ENCODE peak calls at places on chromosomes 4 and X, in four cellular contexts. A is GM12878, N is HEK293T, S is K562. L is an unnamed sample.
A peak's percentile ranks its signal among the peaks of the same experiment; 100 is the strongest.

GRCh38 chr4:30600246-30600645 is 119.9 kb upstream of the PCDH7 start:
- DNase-seq in A (no peak), N (no peak), S (no peak), L (no peak)

GRCh38 chrX:445727-446126 is 59.0 kb upstream of the PPP2R3B start:
- DNase-seq in A (no peak), N (no peak), S (no peak), L (no peak)

GRCh38 chr4:183348706-183349659 is 26.8 kb upstream of the CLDN24 start:
- DNase-seq in A (no peak), N (no peak), S (peak; percentile 69), L (no peak)

GRCh38 chr4:101888472-101888871 is 97.9 kb downstream of the BANK1 start:
- DNase-seq in A (no peak), N (no peak), S (no peak), L (no peak)

GRCh38 chr4:102606846-102607440 is 105.8 kb downstream of the NFKB1 start:
- DNase-seq in A (no peak), N (no peak), S (no peak), L (no peak)

GRCh38 chr4:39319678-39320077 is 46.5 kb downstream of the RFC1 start:
- DNase-seq in A (no peak), N (no peak), S (no peak), L (peak; percentile 4)

GRCh38 chrX:17923546-17923945 is 62.4 kb upstream of the RAI2 start:
- DNase-seq in A (no peak), N (peak; percentile 13), S (peak; percentile 40), L (peak; percentile 23)

GRCh38 chr4:48103483-48104139 is 30.4 kb downstream of the TXK start:
- DNase-seq in A (no peak), N (no peak), S (no peak), L (no peak)

GRCh38 chrX:150763810-150764209 is 70.6 kb downstream of the MTMR1 start:
- DNase-seq in A (no peak), N (no peak), S (no peak), L (no peak)

GRCh38 chrX:139559383-139560042 is 29.0 kb downstream of the F9 start:
- DNase-seq in A (peak; percentile 30), N (peak; percentile 42), S (peak; percentile 6), L (peak; percentile 20)

GRCh38 chr4:78244691-78245485 is 187.8 kb downstream of the FRAS1 start:
- DNase-seq in A (no peak), N (no peak), S (no peak), L (no peak)

GRCh38 chr4:65416875-65417274 is 253.4 kb downstream of the EPHA5 start:
- DNase-seq in A (no peak), N (peak; percentile 3), S (no peak), L (no peak)

GRCh38 chr4:61182915-61183314 is 17.2 kb upstream of the ADGRL3 start:
- DNase-seq in A (no peak), N (no peak), S (no peak), L (no peak)

GRCh38 chr4:123340381-123340701 is 56.3 kb upstream of the SPRY1 start:
- DNase-seq in A (no peak), N (no peak), S (no peak), L (no peak)

GRCh38 chrX:13778916-13779315 is 38.0 kb downstream of the GPM6B start:
- DNase-seq in A (no peak), N (no peak), S (no peak), L (no peak)

GRCh38 chr4:47562297-47562696 is 77.2 kb downstream of the ATP10D start:
- DNase-seq in A (no peak), N (no peak), S (no peak), L (no peak)

GRCh38 chr4:159856451-159856850 is 753.6 kb downstream of the RAPGEF2 start:
- DNase-seq in A (no peak), N (no peak), S (no peak), L (no peak)

GRCh38 chr4:107896158-107896645 is 35.1 kb upstream of the CYP2U1 start:
- DNase-seq in A (no peak), N (no peak), S (no peak), L (no peak)

GRCh38 chrX:129719268-129719667 is 19.5 kb upstream of the XPNPEP2 start:
- DNase-seq in A (no peak), N (no peak), S (no peak), L (no peak)

GRCh38 chr4:123397276-123398150 is 918 bp downstream of the SPRY1 start:
- DNase-seq in A (no peak), N (peak; percentile 55), S (no peak), L (peak; percentile 65)

GRCh38 chr4:130359537-130359936 is 1263.6 kb downstream of the C4orf33 start:
- DNase-seq in A (no peak), N (no peak), S (no peak), L (peak; percentile 16)

GRCh38 chr4:169677150-169677732 is 56.9 kb downstream of the CLCN3 start:
- DNase-seq in A (no peak), N (no peak), S (no peak), L (no peak)

GRCh38 chr4:165927366-165927765 is 54.3 kb downstream of the TLL1 start:
- DNase-seq in A (no peak), N (no peak), S (no peak), L (no peak)

GRCh38 chr4:118329849-118330248 is 23.0 kb downstream of the PRSS12 start:
- DNase-seq in A (no peak), N (no peak), S (no peak), L (no peak)

GRCh38 chrX:102976793-102977495 is 39.9 kb downstream of the RAB40AL start:
- DNase-seq in A (no peak), N (no peak), S (no peak), L (no peak)

GRCh38 chr4:142549726-142550463 is 296.2 kb downstream of the INPP4B start:
- DNase-seq in A (no peak), N (no peak), S (no peak), L (no peak)

GRCh38 chrX:87049567-87049966 is 468.0 kb upstream of the KLHL4 start:
- DNase-seq in A (no peak), N (no peak), S (no peak), L (no peak)

GRCh38 chrX:134377537-134377936 is 82.4 kb upstream of the HPRT1 start:
- DNase-seq in A (no peak), N (no peak), S (no peak), L (peak; percentile 37)

GRCh38 chr4:114043116-114043515 is 63.7 kb upstream of the ARSJ start:
- DNase-seq in A (no peak), N (no peak), S (no peak), L (no peak)

DNA sequence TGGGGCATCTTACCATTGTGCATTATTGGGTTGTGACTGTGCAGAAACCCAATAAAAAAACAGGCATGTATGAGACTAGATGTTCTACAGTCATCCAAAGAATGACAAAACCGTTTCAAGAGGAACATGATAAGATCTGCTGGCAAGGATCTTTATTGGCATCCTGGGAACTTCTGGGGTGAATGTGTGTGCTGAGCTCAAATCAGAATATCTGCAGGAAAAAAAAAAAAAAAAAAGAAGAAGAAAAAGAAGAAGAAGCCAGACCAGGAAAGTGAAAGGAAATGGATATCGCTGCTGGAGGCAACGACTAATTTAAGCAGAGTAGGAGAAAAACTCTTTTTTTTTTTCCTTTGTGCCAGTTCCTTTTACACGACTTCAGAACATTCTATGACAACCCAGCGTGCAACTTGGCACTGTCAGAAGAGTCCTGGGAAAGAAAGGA is 484.2 kb upstream of the BOD1L1 start:
- DNase-seq in A (no peak), N (no peak), S (no peak), L (no peak)
- TF ChIP-seq FOXM1 in A (no peak), N (no peak), S (no peak), L (peak; percentile 88)

DNA sequence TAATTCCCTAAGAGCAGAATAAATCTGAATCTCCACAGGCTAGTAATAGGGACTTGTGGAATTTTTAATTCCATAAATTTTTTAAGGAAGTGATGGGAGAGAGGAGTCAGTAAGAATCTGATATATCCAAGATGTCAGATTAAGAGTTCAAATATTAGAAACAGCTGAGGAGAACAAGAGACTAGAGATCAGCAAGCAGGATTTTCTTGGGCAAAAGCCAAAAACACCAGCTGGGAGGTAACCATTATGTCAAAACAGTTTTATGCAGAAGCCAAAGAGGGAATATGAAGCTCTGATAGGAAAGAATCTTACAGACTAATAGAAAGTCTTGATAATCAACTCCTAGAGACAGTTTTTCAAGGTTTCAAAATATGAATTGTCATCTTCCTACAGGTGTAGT is 72.2 kb upstream of the RBPJ start:
- DNase-seq in A (no peak), N (no peak), S (no peak), L (peak; percentile 46)
- TF ChIP-seq FOXM1 in A (no peak), N (no peak), S (no peak), L (no peak)

GRCh38 chr4:173504181-173504503 is 25.9 kb downstream of the HAND2 start:
- DNase-seq in A (no peak), N (no peak), S (no peak), L (no peak)
- TF ChIP-seq FOXM1 in A (no peak), N (no peak), S (no peak), L (no peak)

DNA sequence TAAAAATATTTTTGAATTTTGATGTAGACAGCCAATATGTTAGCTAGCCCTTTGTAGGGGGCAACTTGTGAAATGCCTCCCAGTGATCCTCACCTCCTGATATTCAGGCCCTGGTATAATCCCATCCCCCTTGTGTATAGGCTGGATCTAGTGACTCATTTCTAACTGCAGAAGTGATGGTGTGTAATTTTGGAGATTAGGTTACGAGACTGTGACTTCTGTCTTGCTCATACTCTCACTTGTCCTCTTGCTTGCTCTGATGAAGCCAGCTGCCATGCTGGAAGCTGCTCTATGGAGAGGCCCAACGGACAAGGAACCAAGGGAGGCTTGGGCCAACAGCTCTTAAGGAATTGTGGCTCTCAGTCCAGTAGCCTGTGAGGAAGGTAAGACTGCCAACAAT is 61.7 kb downstream of the GPR82 start:
- DNase-seq in A (no peak), N (no peak), S (no peak), L (no peak)
- TF ChIP-seq FOXM1 in A (no peak), N (no peak), S (no peak), L (no peak)

GRCh38 chr4:7805533-7806079 is 134.1 kb downstream of the AFAP1 start:
- DNase-seq in A (no peak), N (no peak), S (no peak), L (no peak)

GRCh38 chr4:7806080-7806630 is 133.5 kb downstream of the AFAP1 start:
- DNase-seq in A (no peak), N (no peak), S (no peak), L (no peak)

GRCh38 chr4:7807351-7807921 is 132.2 kb downstream of the AFAP1 start:
- DNase-seq in A (no peak), N (no peak), S (no peak), L (no peak)

GRCh38 chr4:7808181-7808580 is 131.5 kb downstream of the AFAP1 start:
- DNase-seq in A (no peak), N (no peak), S (no peak), L (no peak)

DNA sequence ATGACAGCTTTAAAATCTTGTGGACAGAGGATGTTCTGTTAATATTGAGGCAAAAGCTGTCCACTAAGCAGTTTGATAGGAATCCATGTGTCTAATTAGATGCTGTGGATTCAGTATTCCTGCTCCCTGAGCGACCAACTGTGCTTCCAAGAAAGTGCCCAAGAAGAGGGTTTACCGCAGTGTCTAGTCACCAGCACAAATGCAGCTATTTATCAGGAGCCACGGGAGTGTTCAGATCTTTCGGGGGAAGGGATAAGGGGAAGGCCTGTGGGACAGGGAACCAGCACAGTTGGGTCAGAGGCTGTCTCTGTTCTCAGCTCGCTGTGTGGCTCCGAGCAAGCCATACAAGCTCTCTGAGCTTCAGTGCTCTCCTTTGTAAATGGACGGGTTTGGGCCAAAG is 132.9 kb downstream of the AFAP1 start:
- DNase-seq in A (no peak), N (no peak), S (no peak), L (no peak)
- TF ChIP-seq FOXM1 in A (no peak), N (no peak), S (no peak), L (no peak)

L was measured in SK-N-SH.